ENCODE peak calls at places on chromosome 18, in seven cellular contexts. M is CD8-positive, alpha-beta memory T cell; Q is H4; D is T-cell; E is activated T-cell treated with anti-CD3 and anti-CD28 coated beads for 1 hour; I is sciatic nerve; Z is head of caudate nucleus. U is an unnamed sample.
A peak's percentile ranks its signal among the peaks of the same experiment; 100 is the strongest.

GRCh38 chr18:23302852-23303527 is 150.1 kb upstream of the RIOK3 start:
- DNase-seq in E (no peak), I (no peak), D (no peak), Z (no peak), Q (peak; percentile 63), M (no peak), U (no peak)

GRCh38 chr18:8910843-8911242 is 191.7 kb upstream of the NDUFV2 start:
- DNase-seq in M (no peak), I (no peak), Q (no peak), Z (no peak), E (no peak), D (no peak), U (no peak)

GRCh38 chr18:13579874-13580273 is 146.5 kb downstream of the FAM210A start:
- DNase-seq in Z (no peak), E (no peak), I (no peak), Q (no peak), D (no peak), M (no peak), U (no peak)

GRCh38 chr18:29191263-29191662 is 1014.3 kb upstream of the CDH2 start:
- DNase-seq in M (no peak), D (no peak), Q (peak; percentile 6), E (no peak), I (no peak), Z (no peak), U (no peak)

GRCh38 chr18:40851014-40851429 is 1104.0 kb upstream of the PIK3C3 start:
- DNase-seq in Q (peak; percentile 75), E (no peak), I (peak; percentile 58), D (no peak), M (no peak), Z (no peak), U (no peak)

GRCh38 chr18:32422185-32422584 is 48.5 kb downstream of the GAREM1 start:
- DNase-seq in D (no peak), Q (no peak), E (no peak), M (no peak), Z (no peak), I (no peak), U (no peak)

GRCh38 chr18:50327983-50328382 is 40.5 kb upstream of the CXXC1 start:
- DNase-seq in Q (no peak), Z (no peak), E (no peak), M (no peak), D (no peak), I (no peak), U (no peak)

GRCh38 chr18:48790226-48790863 is 160.4 kb downstream of the SMAD7 start:
- DNase-seq in M (no peak), Z (no peak), D (no peak), E (no peak), I (peak; percentile 84), Q (no peak), U (no peak)

GRCh38 chr18:36329684-36330434 is 32.3 kb downstream of the FHOD3 start:
- DNase-seq in Q (no peak), E (no peak), M (no peak), Z (no peak), I (no peak), D (no peak), U (no peak)

GRCh38 chr18:32920796-32921787 is 148.3 kb upstream of the KLHL14 start:
- DNase-seq in M (no peak), E (no peak), Z (no peak), I (no peak), D (no peak), Q (peak; percentile 89), U (no peak)